ENCODE peak calls at places on chromosomes 6 and 20, in ten cellular contexts. U is activated T-cell treated with anti-CD3 and anti-CD28 coated beads, Interleukin-2, amount 50 U/mL, for 72 hours; R is fibroblast of mammary gland; W is NCI-H1417 treated with DMSO at 0.1 percent for 48 hours; B is stimulated activated CD4-positive, alpha-beta T cell treated with anti-CD3 and anti-CD28 coated beads, Interleukin-15, amount 100 ng/mL, for 24 hours; C is heart left ventricle; I is glutamatergic neuron; N is Daoy; E is WTC11; V is RWPE1. G is an unnamed sample.

GRCh38 chr6:31321820-31322219 is 35.2 kb downstream of the HLA-B start:
- DNase-seq in U (no peak), R (no peak), W (no peak), B (no peak), C (no peak), I (no peak), N (no peak), E (peak), V (no peak), G (peak)

GRCh38 chr6:44892579-44892978 is 435.6 kb upstream of the RUNX2 start:
- DNase-seq in U (no peak), R (no peak), W (no peak), B (no peak), C (no peak), I (no peak), N (no peak), E (no peak), V (no peak), G (no peak)

GRCh38 chr6:151374024-151374423 is 17.3 kb downstream of the ZBTB2 start:
- DNase-seq in U (no peak), R (no peak), W (no peak), B (no peak), C (no peak), I (no peak), N (no peak), E (no peak), V (peak), G (no peak)

GRCh38 chr20:38726849-38727601 is 2.7 kb downstream of the SLC32A1 start:
- DNase-seq in U (peak), R (peak), W (no peak), B (peak), C (no peak), I (peak), N (peak), E (peak), V (no peak), G (peak)

GRCh38 chr6:137919512-137919823 is 52.4 kb downstream of the TNFAIP3 start:
- DNase-seq in U (no peak), R (no peak), W (no peak), B (no peak), C (no peak), I (no peak), N (no peak), E (no peak), V (no peak), G (no peak)

GRCh38 chr6:33091957-33092356 is 16.2 kb downstream of the HLA-DPB1 start:
- DNase-seq in U (peak), R (no peak), W (no peak), B (peak), C (peak), I (no peak), N (peak), E (peak), V (no peak), G (peak)

GRCh38 chr20:38283236-38283635 is 20.7 kb upstream of the BPI start:
- DNase-seq in U (no peak), R (no peak), W (no peak), B (no peak), C (no peak), I (no peak), N (no peak), E (no peak), V (no peak), G (no peak)

GRCh38 chr6:41306187-41306854 is 19.8 kb upstream of the TREM1 start:
- DNase-seq in U (peak), R (peak), W (peak), B (peak), C (no peak), I (peak), N (peak), E (peak), V (peak), G (peak)

GRCh38 chr6:130215526-130215925 is 7.2 kb downstream of the SAMD3 start:
- DNase-seq in U (peak), R (no peak), W (no peak), B (peak), C (no peak), I (no peak), N (no peak), E (no peak), V (no peak), G (no peak)

GRCh38 chr6:43870660-43871061 is 100.7 kb downstream of the VEGFA start:
- DNase-seq in U (no peak), R (peak), W (no peak), B (no peak), C (no peak), I (no peak), N (no peak), E (no peak), V (no peak), G (no peak)

GRCh38 chr6:36432151-36432633 is 10.5 kb downstream of the PXT1 start:
- DNase-seq in U (no peak), R (no peak), W (no peak), B (no peak), C (no peak), I (no peak), N (no peak), E (no peak), V (no peak), G (no peak)

GRCh38 chr6:78844899-78845298 is 22.5 kb upstream of the IRAK1BP1 start:
- DNase-seq in U (no peak), R (no peak), W (no peak), B (no peak), C (no peak), I (no peak), N (no peak), E (no peak), V (no peak), G (no peak)

GRCh38 chr6:3193102-3193837 is 34.2 kb downstream of the TUBB2B start:
- DNase-seq in U (no peak), R (no peak), W (no peak), B (no peak), C (no peak), I (no peak), N (no peak), E (no peak), V (no peak), G (peak)

GRCh38 chr20:10640897-10641296 is 32.9 kb downstream of the JAG1 start:
- DNase-seq in U (no peak), R (no peak), W (no peak), B (no peak), C (no peak), I (no peak), N (no peak), E (no peak), V (no peak), G (no peak)

GRCh38 chr6:143689852-143690251 is 12.1 kb downstream of the PHACTR2 start:
- DNase-seq in U (no peak), R (no peak), W (no peak), B (no peak), C (no peak), I (no peak), N (peak), E (no peak), V (no peak), G (no peak)

GRCh38 chr20:6993526-6993925 is 226.0 kb downstream of the BMP2 start:
- DNase-seq in U (no peak), R (no peak), W (no peak), B (no peak), C (no peak), I (no peak), N (no peak), E (no peak), V (no peak), G (no peak)

GRCh38 chr6:22025468-22026159 is 271.2 kb downstream of the PRL start:
- DNase-seq in U (peak), R (peak), W (no peak), B (no peak), C (no peak), I (peak), N (peak), E (peak), V (peak), G (no peak)